ENCODE peak calls at places on chromosomes 13 and 19, in seven cellular contexts. O is fibroblast of lung, S is left ventricle myocardium inferior, L is Peyer's patch, J is heart right ventricle, P is H7, Z is tibial nerve. M is an unnamed sample.

GRCh38 chr13:108961542-108962125 is 332.2 kb downstream of the MYO16 start:
- DNase-seq in S (no peak), P (peak; percentile 34), Z (no peak), J (no peak), O (peak; percentile 43), L (peak; percentile 57), M (peak; percentile 60)

GRCh38 chr19:11070123-11070522 is 19.1 kb upstream of the LDLR start:
- DNase-seq in P (no peak), S (no peak), Z (no peak), J (no peak), L (no peak), O (no peak), M (no peak)

GRCh38 chr13:26019881-26020535 is 31.8 kb downstream of the SHISA2 start:
- DNase-seq in P (no peak), L (no peak), S (no peak), O (peak; percentile 89), Z (no peak), J (no peak), M (no peak)

GRCh38 chr19:6061420-6062130 is 48.7 kb downstream of the RFX2 start:
- DNase-seq in S (no peak), P (peak; percentile 26), J (no peak), L (peak; percentile 60), Z (no peak), O (no peak), M (no peak)

GRCh38 chr13:80817979-80818378 is 477.1 kb upstream of the SPRY2 start:
- DNase-seq in L (no peak), O (no peak), P (no peak), J (no peak), S (no peak), Z (no peak), M (no peak)

GRCh38 chr19:40335101-40335500 is 13.1 kb downstream of the C19orf47 start:
- DNase-seq in Z (no peak), L (no peak), S (no peak), J (no peak), P (no peak), O (no peak), M (no peak)

GRCh38 chr13:40228486-40228885 is 438.0 kb downstream of the FOXO1 start:
- DNase-seq in S (no peak), L (no peak), J (no peak), P (no peak), Z (no peak), O (no peak), M (no peak)

GRCh38 chr19:5805465-5806132 is 732 bp downstream of the NRTN start:
- DNase-seq in P (peak; percentile 98), Z (no peak), S (peak; percentile 61), J (peak; percentile 58), L (peak; percentile 88), O (peak; percentile 25), M (peak; percentile 48)

GRCh38 chr19:7657047-7657779 is 11.6 kb upstream of the RETN start:
- DNase-seq in S (no peak), P (peak; percentile 41), O (no peak), J (no peak), L (no peak), Z (no peak), M (no peak)

GRCh38 chr13:28161370-28161769 is 23.0 kb downstream of the PAN3 start:
- DNase-seq in S (no peak), L (peak; percentile 78), Z (no peak), P (peak; percentile 53), O (peak; percentile 71), J (no peak), M (no peak)

GRCh38 chr19:31534786-31535185 is 185.6 kb upstream of the TSHZ3 start:
- DNase-seq in J (no peak), L (no peak), P (no peak), O (no peak), Z (no peak), S (no peak), M (no peak)

GRCh38 chr13:34941835-34942731 is at the start of gene NBEA:
- DNase-seq in J (peak; percentile 74), Z (peak; percentile 17), P (peak; percentile 91), S (peak; percentile 77), O (peak; percentile 63), L (peak; percentile 82), M (peak; percentile 65)

GRCh38 chr13:25247345-25247744 is 39.9 kb downstream of the MTMR6 start:
- DNase-seq in O (no peak), S (no peak), J (no peak), Z (no peak), P (no peak), L (no peak), M (no peak)

GRCh38 chr13:53064721-53065120 is 36.1 kb downstream of the OLFM4 start:
- DNase-seq in O (no peak), J (peak; percentile 15), P (no peak), Z (no peak), L (no peak), S (no peak), M (no peak)

GRCh38 chr13:46665630-46666482 is 112.9 kb downstream of the LRCH1 start:
- DNase-seq in S (no peak), L (no peak), Z (no peak), O (no peak), J (no peak), P (no peak), M (no peak)

GRCh38 chr19:16118489-16119033 is 6.9 kb downstream of the RAB8A start:
- DNase-seq in J (peak; percentile 18), O (no peak), P (no peak), S (no peak), Z (no peak), L (peak; percentile 89), M (peak; percentile 65)

DNA sequence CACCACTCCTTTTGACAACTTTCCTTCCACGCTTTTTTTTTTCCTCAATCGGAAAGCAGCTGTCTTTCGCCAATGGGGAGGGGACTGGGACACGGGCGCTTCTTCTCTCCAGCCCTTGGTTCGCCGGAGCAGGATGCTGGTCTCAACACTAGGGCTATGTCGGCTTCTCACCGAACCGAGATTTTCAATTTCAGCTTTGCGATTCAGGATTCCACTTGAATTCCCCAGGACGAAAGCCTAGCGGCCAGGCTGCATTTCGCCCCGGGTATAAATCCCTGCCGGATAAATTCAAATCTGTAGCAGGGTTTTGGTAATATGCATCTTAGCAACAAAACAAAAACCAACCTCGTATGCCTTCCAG is 7.9 kb downstream of the POU4F1 start:
- DNase-seq in O (no peak), Z (no peak), J (no peak), P (peak; percentile 64), L (no peak), S (no peak), M (no peak)
- H3K4me3 ChIP-seq in O (no peak overlapping the region), Z (no peak overlapping the region), J (no peak overlapping the region), P (peak overlapping the region; percentile 45), L (no peak overlapping the region), S (peak overlapping the region; percentile 54), M (no peak overlapping the region)

DNA sequence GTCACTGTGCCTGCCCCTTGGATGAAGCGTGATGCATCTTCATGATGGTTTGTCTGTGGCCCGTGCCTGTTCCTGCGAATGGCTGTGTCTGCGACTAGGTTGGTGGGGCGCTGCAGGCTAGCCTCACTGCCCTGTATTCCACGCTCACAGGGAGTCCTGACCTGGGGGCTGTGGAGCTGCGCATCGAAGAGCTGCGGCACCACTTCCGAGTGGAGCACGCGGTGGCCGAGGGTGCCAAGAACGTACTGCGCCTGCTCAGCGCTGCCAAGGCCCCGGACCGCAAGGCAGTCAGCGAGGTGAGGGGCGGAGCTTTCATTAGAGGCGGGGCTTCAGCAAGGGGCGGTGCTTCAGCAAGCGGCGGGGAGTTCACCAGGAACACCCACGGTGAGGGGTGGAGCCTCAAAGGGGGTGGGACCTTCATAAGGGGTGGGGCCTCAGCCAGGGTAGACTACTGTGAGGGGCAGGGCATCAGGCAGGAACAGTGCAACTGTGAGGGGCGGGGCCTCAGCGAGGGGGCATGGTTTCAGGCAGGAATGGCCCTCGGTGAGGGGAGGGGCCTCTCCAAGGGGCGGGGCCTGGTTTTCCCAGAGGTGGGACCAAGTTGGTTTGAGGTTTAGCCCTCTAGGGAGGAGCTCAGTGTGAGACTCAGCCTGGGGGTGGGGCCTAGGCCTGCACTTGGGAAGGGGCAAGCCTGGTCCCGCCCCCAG is 17.2 kb downstream of the PKN1 start:
- DNase-seq in S (no peak), L (no peak), J (no peak), Z (no peak), O (no peak), P (peak; percentile 99), M (peak; percentile 45)
- H3K36me3 ChIP-seq in S (peaks cover 100% of the 10 kb centered on the region), L (peaks cover 85% of the 10 kb centered on the region), J (peaks cover 17% of the 10 kb centered on the region), Z (peaks cover 99% of the 10 kb centered on the region), O (peaks cover 21% of the 10 kb centered on the region), P (peaks cover 18% of the 10 kb centered on the region), M (peaks cover 80% of the 10 kb centered on the region)

GRCh38 chr13:45143346-45143751 is 23.0 kb downstream of the GTF2F2 start:
- DNase-seq in O (peak; percentile 33), L (no peak), P (no peak), Z (no peak), J (no peak), S (no peak), M (no peak)

GRCh38 chr13:45136741-45137500 is 16.6 kb downstream of the GTF2F2 start:
- DNase-seq in O (no peak), L (no peak), Z (no peak), S (no peak), J (no peak), P (no peak), M (no peak)

GRCh38 chr13:45137501-45137880 is 17.2 kb downstream of the GTF2F2 start:
- DNase-seq in S (no peak), Z (no peak), L (no peak), P (no peak), J (no peak), O (no peak), M (no peak)

GRCh38 chr13:45138282-45138681 is 18.0 kb downstream of the GTF2F2 start:
- DNase-seq in O (peak; percentile 48), L (no peak), Z (no peak), J (no peak), P (no peak), S (no peak), M (no peak)

GRCh38 chr13:45142440-45143345 is 22.4 kb downstream of the GTF2F2 start:
- DNase-seq in Z (no peak), S (no peak), O (peak; percentile 34), P (no peak), J (no peak), L (no peak), M (no peak)
- H3K4me3 ChIP-seq in Z (no peak overlapping the region), S (no peak overlapping the region), O (no peak overlapping the region), P (no peak overlapping the region), J (no peak overlapping the region), L (no peak overlapping the region), M (no peak overlapping the region)

DNA sequence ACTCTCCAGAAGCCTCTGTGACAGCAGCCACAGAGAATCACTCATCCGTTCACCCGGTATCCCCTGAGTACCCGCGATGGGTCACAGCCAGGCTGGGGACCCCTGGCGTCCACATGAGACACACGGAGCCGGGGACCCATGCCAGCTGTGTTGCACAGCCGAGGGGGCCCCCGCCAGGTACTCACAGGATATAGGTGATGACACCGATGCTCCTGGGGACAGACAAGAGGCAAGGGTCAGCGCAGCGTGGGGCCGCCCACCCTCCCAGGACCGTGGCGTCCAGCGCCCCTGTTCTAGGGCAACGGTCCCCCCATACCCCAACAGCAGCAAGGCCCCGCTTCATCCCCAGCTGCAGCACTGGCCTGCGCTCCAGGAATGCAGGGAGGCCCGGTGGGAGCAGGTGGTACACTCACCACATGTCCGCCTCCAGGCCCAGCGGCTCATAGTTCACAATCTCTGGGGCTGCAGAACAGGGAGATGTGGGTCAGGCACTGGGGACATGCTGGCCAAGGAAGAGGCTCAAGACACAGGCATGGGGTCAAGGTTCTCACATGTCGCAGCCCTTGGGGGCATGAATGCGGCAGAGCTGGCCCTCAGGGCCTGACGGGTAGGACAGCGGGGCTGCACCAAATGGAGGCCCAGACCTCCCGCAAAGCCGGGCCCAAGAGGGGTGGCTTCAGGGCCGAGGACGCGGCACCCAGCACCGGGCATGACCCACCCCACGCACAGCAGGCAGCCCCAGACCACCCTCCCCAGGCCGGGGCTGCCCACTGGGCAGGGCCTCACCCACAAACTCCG is 7.2 kb downstream of the DAPK3 start:
- DNase-seq in J (no peak), Z (no peak), O (no peak), S (no peak), L (no peak), P (no peak), M (no peak)
- H3K36me3 ChIP-seq in J (peaks cover 17% of the 10 kb centered on the region), Z (peaks cover 94% of the 10 kb centered on the region), O (peaks cover 44% of the 10 kb centered on the region), S (peaks cover 95% of the 10 kb centered on the region), L (peaks cover 77% of the 10 kb centered on the region), P (peaks cover 27% of the 10 kb centered on the region), M (peaks cover 63% of the 10 kb centered on the region)